ENCODE peak calls at places on chromosomes 2 and 18, in ten cellular contexts. O is neural crest cell, Z is GM06990, S is IMR-90, I is OCI-LY7, E is brain microvascular endothelial cell, M is cardiac fibroblast, P is kidney epithelial cell, H is thoracic aorta, C is fibroblast of lung. U is an unnamed sample.

GRCh38 chr2:193561054-193561453 is 1366.3 kb upstream of the TMEFF2 start:
- DNase-seq in P (no peak), Z (no peak), C (no peak), O (no peak), M (peak; percentile 47), I (no peak), S (peak; percentile 39), H (no peak), E (no peak), U (no peak)

GRCh38 chr2:28348149-28348567 is 44.5 kb upstream of the FOSL2 start:
- DNase-seq in P (no peak), S (no peak), M (no peak), I (no peak), E (no peak), H (no peak), O (no peak), Z (no peak), C (no peak), U (no peak)

GRCh38 chr2:102256281-102256680 is 55.1 kb upstream of the IL1RL1 start:
- DNase-seq in H (no peak), M (peak; percentile 37), O (no peak), C (peak; percentile 53), E (no peak), I (no peak), S (no peak), Z (no peak), P (no peak), U (no peak)

GRCh38 chr2:2698182-2699116 is 367.4 kb upstream of the MYT1L start:
- DNase-seq in E (no peak), H (no peak), I (peak; percentile 37), O (peak; percentile 13), C (no peak), Z (no peak), M (no peak), S (no peak), P (no peak), U (no peak)

GRCh38 chr18:47929681-47930085 is 776 bp downstream of the SMAD2 start:
- DNase-seq in Z (no peak), I (no peak), P (no peak), H (no peak), C (peak; percentile 61), E (peak; percentile 22), S (peak; percentile 45), M (peak; percentile 60), O (no peak), U (no peak)

GRCh38 chr18:8890957-8891464 is 185.7 kb downstream of the MTCL1 start:
- DNase-seq in O (no peak), S (peak; percentile 97), M (peak; percentile 94), P (peak; percentile 97), H (no peak), E (peak; percentile 92), Z (no peak), C (peak; percentile 85), I (no peak), U (no peak)

GRCh38 chr2:211033765-211034164 is 477.4 kb downstream of the CPS1 start:
- DNase-seq in C (no peak), H (no peak), Z (no peak), P (no peak), M (peak; percentile 39), E (peak; percentile 11), O (no peak), I (no peak), S (no peak), U (no peak)

GRCh38 chr2:138081225-138082073 is 117.2 kb downstream of the HNMT start:
- DNase-seq in Z (no peak), O (no peak), H (no peak), I (no peak), E (no peak), M (no peak), P (peak; percentile 57), C (no peak), S (no peak), U (no peak)

GRCh38 chr2:146068051-146068450 is 1548.1 kb upstream of the ZEB2 start:
- DNase-seq in I (no peak), O (no peak), H (no peak), Z (no peak), P (no peak), S (peak; percentile 5), C (peak; percentile 17), M (no peak), E (no peak), U (no peak)

GRCh38 chr18:28152354-28152753 is 24.6 kb downstream of the CDH2 start:
- DNase-seq in Z (no peak), C (no peak), O (peak; percentile 10), P (no peak), S (no peak), E (no peak), I (no peak), M (no peak), H (no peak), U (no peak)

GRCh38 chr2:28855977-28856376 is 14.1 kb downstream of the TRMT61B start:
- DNase-seq in I (no peak), E (no peak), M (no peak), S (no peak), P (no peak), C (no peak), O (no peak), H (no peak), Z (no peak), U (no peak)

GRCh38 chr2:124563415-124563814 is 538.3 kb downstream of the CNTNAP5 start:
- DNase-seq in C (no peak), S (no peak), O (no peak), H (no peak), Z (no peak), I (no peak), M (peak; percentile 0), E (no peak), P (no peak), U (no peak)
- TF ChIP-seq CTCF in C (no peak), S (no peak), O (no peak), H (no peak), Z (no peak), I (no peak), M (no peak), E (no peak), P (no peak), U (no peak)

GRCh38 chr2:36708119-36708741 is 11.7 kb downstream of the VIT start:
- DNase-seq in H (no peak), E (peak; percentile 39), I (no peak), M (peak; percentile 65), S (peak; percentile 17), O (no peak), P (no peak), C (no peak), Z (no peak), U (no peak)
- TF ChIP-seq CTCF in H (no peak), E (peak; percentile 56), I (peak; percentile 31), M (peak; percentile 36), S (no peak), O (peak; percentile 33), P (no peak), C (peak; percentile 2), Z (no peak), U (no peak)

GRCh38 chr18:13103366-13103765 is 112.2 kb downstream of the CEP192 start:
- DNase-seq in Z (no peak), O (no peak), S (no peak), E (no peak), H (no peak), I (peak; percentile 11), C (no peak), P (no peak), M (peak; percentile 14), U (no peak)
- TF ChIP-seq CTCF in Z (peak; percentile 19), O (peak; percentile 42), S (peak; percentile 18), E (peak; percentile 60), H (no peak), I (peak; percentile 69), C (peak; percentile 3), P (peak; percentile 10), M (peak; percentile 28), U (no peak)

GRCh38 chr2:160813506-160813858 is 319.9 kb upstream of the RBMS1 start:
- DNase-seq in P (no peak), H (no peak), E (no peak), O (no peak), M (no peak), C (no peak), I (no peak), Z (no peak), S (no peak), U (no peak)

GRCh38 chr2:160812830-160813505 is 319.4 kb upstream of the RBMS1 start:
- DNase-seq in O (no peak), Z (no peak), H (no peak), P (no peak), S (no peak), M (peak; percentile 4), E (no peak), I (no peak), C (no peak), U (no peak)

GRCh38 chr2:160822006-160822405 is 328.4 kb upstream of the RBMS1 start:
- DNase-seq in M (no peak), O (no peak), P (no peak), C (no peak), Z (no peak), I (no peak), H (no peak), S (no peak), E (no peak), U (no peak)

GRCh38 chr2:160816916-160817315 is 323.3 kb upstream of the RBMS1 start:
- DNase-seq in E (no peak), P (no peak), C (peak; percentile 48), O (no peak), I (no peak), H (no peak), Z (no peak), M (no peak), S (no peak), U (no peak)
- TF ChIP-seq CTCF in E (no peak), P (no peak), C (no peak), O (no peak), I (no peak), H (no peak), Z (no peak), M (no peak), S (no peak), U (no peak)

DNA sequence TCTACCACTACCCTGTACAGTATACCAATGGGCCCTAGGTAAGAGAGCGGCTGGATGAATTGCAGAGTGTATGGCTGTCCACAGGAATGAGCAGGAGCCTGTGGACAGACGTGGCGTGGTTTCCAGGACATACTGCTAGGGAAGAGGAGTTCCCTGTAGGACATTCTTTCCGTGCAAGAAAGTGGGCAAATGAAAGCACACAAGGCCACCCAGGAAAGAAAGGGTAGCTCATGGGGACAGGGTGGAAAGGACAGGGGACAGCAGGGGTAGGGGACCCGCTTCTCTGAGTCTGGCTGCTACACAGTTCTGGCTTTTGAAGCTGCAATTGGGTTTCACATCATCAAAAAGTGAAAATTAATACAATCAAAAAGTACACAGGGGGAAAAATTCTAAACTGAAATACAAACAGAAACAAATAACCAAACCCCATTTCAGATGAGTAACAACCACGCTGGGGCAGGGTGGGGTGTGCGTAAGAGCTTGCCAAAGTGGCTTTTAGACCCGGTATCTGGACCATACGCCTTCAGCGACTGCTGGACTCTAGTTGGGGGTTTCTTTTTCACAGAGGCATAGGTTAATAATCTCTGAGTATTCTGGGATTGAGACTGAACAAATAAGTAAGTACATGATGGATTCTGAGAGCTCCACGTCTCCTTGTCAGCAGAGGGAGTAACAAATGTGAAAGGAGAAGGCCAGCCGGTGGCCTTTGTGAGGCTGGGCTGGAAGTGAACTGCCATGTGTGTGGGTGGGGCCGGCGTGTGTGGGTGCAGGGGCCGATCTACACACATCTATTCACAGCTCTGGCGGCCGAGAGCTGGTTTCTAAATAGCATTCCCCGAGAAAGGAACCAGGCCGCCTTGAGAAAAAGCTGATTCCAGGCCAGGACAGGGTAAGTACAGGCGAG is 84.0 kb downstream of the HDAC4 start:
- DNase-seq in S (peak; percentile 41), C (peak; percentile 71), M (peak; percentile 51), O (no peak), Z (no peak), P (no peak), H (peak; percentile 47), E (no peak), I (no peak), U (no peak)
- TF ChIP-seq CTCF in S (no peak), C (no peak), M (no peak), O (no peak), Z (no peak), P (no peak), H (peak; percentile 10), E (no peak), I (no peak), U (no peak)

GRCh38 chr18:34225218-34225553 is 473 bp upstream of the NOL4 start:
- DNase-seq in M (no peak), E (no peak), Z (no peak), S (no peak), I (no peak), C (no peak), H (no peak), P (no peak), O (no peak), U (no peak)
- TF ChIP-seq CTCF in M (no peak), E (no peak), Z (no peak), S (no peak), I (no peak), C (no peak), H (no peak), P (no peak), O (peak; percentile 13), U (no peak)

U was measured in GM20000.